ENCODE peak calls at places on chromosomes 16 and 17, in four cellular contexts. D is NCI-H2081, H is ELR, Z is cortex of kidney. S is an unnamed sample.

GRCh38 chr16:11007714-11008240 is 63.4 kb downstream of the CLEC16A start:
- DNase-seq in D (no peak), H (no peak), Z (no peak), S (no peak)

GRCh38 chr17:3558603-3559269 is 1.1 kb upstream of the TRPV3 start:
- DNase-seq in D (peak), H (peak), Z (no peak), S (peak)

GRCh38 chr17:61536417-61536955 is 54.5 kb downstream of the NACA2 start:
- DNase-seq in D (no peak), H (peak), Z (no peak), S (no peak)

GRCh38 chr17:31373150-31374082 is 18.1 kb upstream of the RAB11FIP4 start:
- DNase-seq in D (peak), H (peak), Z (no peak), S (peak)

GRCh38 chr16:638836-639235 is 2.7 kb upstream of the METTL26 start:
- DNase-seq in D (no peak), H (no peak), Z (no peak), S (no peak)

GRCh38 chr17:65041518-65041917 is 15.0 kb downstream of the GNA13 start:
- DNase-seq in D (no peak), H (no peak), Z (no peak), S (no peak)

GRCh38 chr17:80925668-80926067 is 66.0 kb upstream of the CHMP6 start:
- DNase-seq in D (no peak), H (no peak), Z (no peak), S (no peak)

GRCh38 chr16:10620120-10620519 is 39.7 kb upstream of the EMP2 start:
- DNase-seq in D (no peak), H (no peak), Z (no peak), S (no peak)

GRCh38 chr17:16527298-16527697 is 35.3 kb upstream of the LRRC75A start:
- DNase-seq in D (no peak), H (no peak), Z (no peak), S (no peak)

GRCh38 chr17:71849783-71850768 is 270.7 kb upstream of the SOX9 start:
- DNase-seq in D (no peak), H (no peak), Z (no peak), S (no peak)

GRCh38 chr16:68257906-68258800 is 6.2 kb upstream of the SLC7A6 start:
- DNase-seq in D (no peak), H (peak), Z (no peak), S (no peak)

GRCh38 chr16:1037023-1037933 is 35.3 kb upstream of the SSTR5 start:
- DNase-seq in D (no peak), H (no peak), Z (no peak), S (no peak)

GRCh38 chr16:11435576-11435975 is 90.3 kb downstream of the RMI2 start:
- DNase-seq in D (no peak), H (no peak), Z (no peak), S (no peak)

GRCh38 chr17:79019631-79020584 is 4.1 kb upstream of the C1QTNF1 start:
- DNase-seq in D (peak), H (peak), Z (no peak), S (peak)

S was measured in DMS153.